ENCODE peak calls at places on chromosomes 13 and 19, in ten cellular contexts. C is NCI-H2029 treated with DMSO at 0.1 percent for 48 hours; A is pons; Y is CD4-positive, CD25-positive, alpha-beta regulatory T cell; D is esophagus muscularis mucosa; F is NCI-H146; Q is lower leg skin; Z is DND-41; M is iPS DF 6.9; N is stimulated activated CD8-positive, alpha-beta memory T cell treated with anti-CD3 and anti-CD28 coated beads, Interleukin-15, amount 100 ng/mL, for 4 hours. X is an unnamed sample.

GRCh38 chr19:46812898-46813569 is 24.6 kb upstream of the SLC1A5 start:
- DNase-seq in A (no peak), Z (no peak), F (no peak), D (no peak), Q (no peak), C (no peak), Y (no peak), N (no peak), M (no peak), X (no peak)

GRCh38 chr13:20566424-20566916 is 487 bp upstream of the IFT88 start:
- DNase-seq in Y (no peak), F (peak), D (peak), C (peak), Q (peak), M (peak), N (peak), A (peak), Z (no peak), X (no peak)

GRCh38 chr19:4064551-4065260 is 2.0 kb downstream of the ZBTB7A start:
- DNase-seq in C (no peak), D (no peak), Q (peak), N (no peak), Z (peak), F (peak), M (no peak), Y (peak), A (peak), X (peak)

GRCh38 chr19:54532528-54532927 is 29.9 kb downstream of the LAIR2 start:
- DNase-seq in C (no peak), Q (peak), D (no peak), Z (no peak), Y (no peak), F (no peak), A (peak), M (no peak), N (no peak), X (peak)

GRCh38 chr19:4456843-4457653 is 546 bp downstream of the UBXN6 start:
- DNase-seq in N (peak), F (peak), Q (peak), Z (peak), A (no peak), Y (no peak), M (no peak), C (no peak), D (no peak), X (peak)

GRCh38 chr19:49486232-49486631 is 1.2 kb upstream of the RPL13A start:
- DNase-seq in A (no peak), D (no peak), N (no peak), F (no peak), C (no peak), Z (no peak), Q (no peak), Y (no peak), M (no peak), X (no peak)

GRCh38 chr13:48400820-48401219 is 12.1 kb downstream of the LPAR6 start:
- DNase-seq in M (no peak), D (no peak), Z (no peak), Y (peak), Q (no peak), F (no peak), C (no peak), N (no peak), A (no peak), X (no peak)

GRCh38 chr13:98083936-98084335 is 59.0 kb upstream of the FARP1 start:
- DNase-seq in D (no peak), A (no peak), F (no peak), Y (no peak), Z (no peak), N (no peak), Q (no peak), M (no peak), C (no peak), X (no peak)

GRCh38 chr13:99355267-99356215 is 48.3 kb upstream of the GPR183 start:
- DNase-seq in Q (no peak), N (no peak), M (no peak), C (no peak), Z (no peak), F (no peak), A (no peak), D (peak), Y (no peak), X (no peak)

GRCh38 chr13:73303858-73304257 is 245.1 kb downstream of the KLF5 start:
- DNase-seq in C (no peak), F (no peak), M (no peak), Y (no peak), Z (no peak), N (no peak), Q (no peak), A (no peak), D (no peak), X (no peak)

GRCh38 chr13:94947392-94947791 is 235.0 kb upstream of the SOX21 start:
- DNase-seq in M (no peak), F (no peak), Y (no peak), D (no peak), N (no peak), Q (no peak), C (no peak), A (no peak), Z (no peak), X (no peak)

GRCh38 chr19:58227964-58228583 is 640 bp upstream of the ZNF544 start:
- DNase-seq in Z (no peak), A (no peak), Y (no peak), D (no peak), C (no peak), F (peak), M (no peak), Q (no peak), N (no peak), X (no peak)

GRCh38 chr13:51534075-51534817 is 50.0 kb upstream of the WDFY2 start:
- DNase-seq in M (no peak), N (peak), F (no peak), A (peak), C (no peak), Z (peak), Q (no peak), D (no peak), Y (no peak), X (peak)

GRCh38 chr13:111528513-111528912 is 208.1 kb downstream of the TEX29 start:
- DNase-seq in D (no peak), Y (no peak), F (no peak), Z (no peak), C (no peak), M (no peak), Q (no peak), N (no peak), A (no peak), X (no peak)

GRCh38 chr13:31859546-31859945 is 120.2 kb downstream of the RXFP2 start:
- DNase-seq in Q (no peak), Y (no peak), Z (no peak), D (no peak), A (no peak), M (no peak), C (no peak), F (no peak), N (no peak), X (no peak)

GRCh38 chr13:51058461-51059167 is 52.5 kb downstream of the C13orf42 start:
- DNase-seq in C (no peak), F (peak), A (no peak), Z (no peak), N (no peak), Q (no peak), Y (no peak), M (no peak), D (no peak), X (no peak)

GRCh38 chr13:30645629-30646028 is 27.9 kb downstream of the USPL1 start:
- DNase-seq in Y (no peak), N (no peak), Z (no peak), Q (no peak), F (no peak), C (no peak), D (no peak), A (no peak), M (no peak), X (no peak)

GRCh38 chr19:1882089-1882785 is 3.1 kb downstream of the ABHD17A start:
- DNase-seq in M (no peak), C (no peak), N (peak), Q (no peak), Y (peak), A (peak), D (no peak), Z (no peak), F (no peak), X (peak)

GRCh38 chr19:42465827-42466280 is 23.1 kb upstream of the CXCL17 start:
- DNase-seq in Y (no peak), Z (no peak), A (peak), F (no peak), Q (no peak), N (no peak), C (no peak), D (no peak), M (no peak), X (no peak)

GRCh38 chr13:32791545-32792172 is 205.4 kb downstream of the PDS5B start:
- DNase-seq in Y (peak), Q (no peak), Z (peak), C (no peak), A (no peak), N (no peak), D (no peak), M (no peak), F (no peak), X (peak)

GRCh38 chr13:113528101-113528797 is 37.7 kb upstream of the DCUN1D2 start:
- DNase-seq in N (no peak), M (no peak), Z (no peak), C (peak), A (no peak), Y (no peak), Q (peak), F (no peak), D (no peak), X (no peak)

GRCh38 chr19:53870485-53870844 is 2.8 kb downstream of the MYADM start:
- DNase-seq in Q (no peak), F (no peak), C (no peak), Z (no peak), A (peak), M (no peak), D (no peak), Y (no peak), N (no peak), X (no peak)

GRCh38 chr13:79723462-79724116 is 242.6 kb downstream of the NDFIP2 start:
- DNase-seq in M (no peak), D (no peak), N (no peak), A (peak), F (no peak), Z (no peak), C (no peak), Y (no peak), Q (no peak), X (no peak)